ENCODE peak calls at places on chromosomes 16 and 17, in five cellular contexts. O is neuronal stem cell, P is mesenchymal stem cell, H is H9, E is H1. K is an unnamed sample. For H3K79me1, the result is how much of the 10 kb centered on the place peaks cover.

GRCh38 chr16:11175850-11176341 is 80.1 kb downstream of the SOCS1 start:
- DNase-seq in P (no peak), O (no peak), H (no peak), E (no peak), K (no peak)

GRCh38 chr16:81316176-81316496 is 1.4 kb downstream of the GAN start:
- DNase-seq in P (no peak), E (no peak), H (no peak), O (no peak), K (no peak)

GRCh38 chr16:85149776-85150175 is 37.5 kb upstream of the CIBAR2 start:
- DNase-seq in O (no peak), H (no peak), P (no peak), E (no peak), K (no peak)

GRCh38 chr16:81553080-81553813 is 108.6 kb downstream of the CMIP start:
- DNase-seq in P (no peak), E (no peak), H (no peak), O (no peak), K (no peak)

GRCh38 chr17:57671546-57672204 is 73.4 kb downstream of the CCDC182 start:
- DNase-seq in P (peak), H (peak), E (peak), O (peak), K (peak)

GRCh38 chr17:43220511-43221125 is 7.8 kb downstream of the CCDC200 start:
- DNase-seq in O (no peak), E (no peak), P (no peak), H (no peak), K (no peak)

GRCh38 chr16:56932588-56933265 is 785 bp downstream of the HERPUD1 start:
- DNase-seq in E (no peak), H (peak), O (peak), P (peak), K (peak)

GRCh38 chr17:50173335-50173941 is 7.6 kb downstream of the SGCA start:
- DNase-seq in P (peak), H (peak), E (no peak), O (no peak), K (no peak)

GRCh38 chr17:75998327-75998795 is 2.3 kb upstream of the CDK3 start:
- DNase-seq in H (no peak), O (no peak), E (no peak), P (no peak), K (peak)

GRCh38 chr16:49651226-49651625 is 204.7 kb downstream of the ZNF423 start:
- DNase-seq in O (no peak), H (no peak), E (no peak), P (no peak), K (no peak)

GRCh38 chr16:19524866-19525723 is 1.4 kb downstream of the CCP110 start:
- DNase-seq in E (no peak), H (no peak), O (peak), P (peak), K (peak)

GRCh38 chr16:12061336-12062055 is 85.0 kb downstream of the SNX29 start:
- DNase-seq in H (no peak), P (peak), O (no peak), E (no peak), K (peak)

GRCh38 chr16:12215302-12216105 is 239.0 kb downstream of the SNX29 start:
- DNase-seq in E (peak), O (peak), H (peak), P (no peak), K (no peak)

GRCh38 chr16:73414636-73415035 is 366.7 kb upstream of the ZFHX3 start:
- DNase-seq in H (no peak), O (no peak), E (no peak), P (no peak), K (no peak)

GRCh38 chr17:82302991-82303943 is 14.1 kb downstream of the CD7 start:
- DNase-seq in H (no peak), P (no peak), O (no peak), E (no peak), K (no peak)

GRCh38 chr17:8794636-8795035 is 4.5 kb downstream of the MFSD6L start:
- DNase-seq in O (no peak), E (no peak), P (no peak), H (peak), K (no peak)

GRCh38 chr16:20614201-20615141 is 38.3 kb upstream of the ACSM2B start:
- DNase-seq in E (no peak), P (no peak), H (no peak), O (no peak), K (no peak)

GRCh38 chr17:28726396-28726911 is 421 bp upstream of the TLCD1 start:
- DNase-seq in P (peak), H (peak), E (no peak), O (peak), K (peak)

GRCh38 chr17:45440161-45440859 is 7.6 kb upstream of the ARHGAP27 start:
- DNase-seq in H (peak), O (no peak), P (peak), E (no peak), K (peak)

GRCh38 chr16:4641306-4641687 is 16.7 kb downstream of the MGRN1 start:
- DNase-seq in H (no peak), P (no peak), E (no peak), O (no peak), K (no peak)
- H3K79me1 ChIP-seq in H (under half), P (under half), E (under half), O (under half), K (under half)

GRCh38 chr17:1467898-1468492 is 12.0 kb upstream of the CRK start:
- DNase-seq in O (peak), E (no peak), P (peak), H (no peak), K (peak)
- H2BK12ac ChIP-seq in O (peak), E (no peak), P (no peak), H (no peak), K (no peak)

DNA sequence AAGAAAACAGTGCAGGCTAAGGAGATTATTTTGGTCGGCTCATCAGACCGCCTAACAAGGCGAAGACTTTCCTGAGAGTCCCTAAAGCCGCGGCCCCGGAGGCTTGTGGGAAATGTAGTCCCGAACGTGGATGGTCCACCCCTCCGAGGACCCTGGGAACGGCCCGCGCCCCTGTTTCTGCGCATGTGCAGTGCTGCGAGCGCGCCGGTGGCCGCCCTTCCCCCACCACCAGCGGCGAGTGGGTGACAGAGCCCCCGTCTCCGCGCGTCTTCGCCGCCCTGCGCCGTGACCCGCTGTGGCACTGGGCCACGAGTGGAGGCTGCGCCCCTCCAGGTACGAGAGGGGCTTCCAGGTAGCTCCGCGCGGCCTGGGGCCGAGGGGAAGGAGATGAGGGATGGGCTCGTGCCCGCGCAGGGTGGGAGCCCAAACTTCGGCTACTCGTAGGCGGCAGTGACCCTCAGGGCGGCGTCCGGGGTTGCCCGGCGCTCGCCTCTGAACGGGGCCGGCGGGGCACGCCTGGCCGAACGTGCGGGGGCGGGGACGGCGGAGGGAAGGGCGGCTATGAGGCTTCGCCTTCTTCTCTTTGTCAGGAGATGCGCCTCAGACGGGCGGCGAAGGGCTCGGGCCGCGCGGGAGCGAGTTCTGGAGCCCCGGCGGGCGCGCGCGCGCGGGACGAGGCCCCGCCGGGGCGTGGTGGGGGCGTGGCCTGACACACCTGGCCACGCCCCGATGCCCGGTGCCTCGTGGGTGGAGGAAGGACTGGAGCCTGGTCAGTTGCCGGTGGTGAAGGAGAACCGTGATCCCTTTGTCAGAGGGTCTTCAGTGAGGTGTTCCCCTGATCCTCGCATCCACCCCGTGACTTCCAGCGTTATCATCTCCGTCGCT is at the start of gene ZFP1:
- DNase-seq in E (peak), H (peak), O (peak), P (peak), K (peak)
- H3K23ac ChIP-seq in E (no peak), H (no peak), O (peak), P (no peak), K (no peak)

GRCh38 chr17:17710355-17710727 is 29.1 kb downstream of the RAI1 start:
- DNase-seq in P (no peak), H (no peak), E (no peak), O (no peak), K (no peak)

GRCh38 chr17:17708301-17708700 is 27.0 kb downstream of the RAI1 start:
- DNase-seq in E (no peak), H (no peak), P (no peak), O (no peak), K (no peak)

GRCh38 chr17:17708816-17709215 is 27.6 kb downstream of the RAI1 start:
- DNase-seq in E (no peak), O (no peak), P (no peak), H (no peak), K (no peak)

GRCh38 chr17:17710728-17711541 is 29.7 kb downstream of the RAI1 start:
- DNase-seq in P (peak), O (no peak), H (peak), E (no peak), K (no peak)

GRCh38 chr17:17709815-17710321 is 28.6 kb downstream of the RAI1 start:
- DNase-seq in O (no peak), H (no peak), P (no peak), E (no peak), K (no peak)
- H3K79me1 ChIP-seq in O (under half), H (under half), P (under half), E (under half), K (under half)

DNA sequence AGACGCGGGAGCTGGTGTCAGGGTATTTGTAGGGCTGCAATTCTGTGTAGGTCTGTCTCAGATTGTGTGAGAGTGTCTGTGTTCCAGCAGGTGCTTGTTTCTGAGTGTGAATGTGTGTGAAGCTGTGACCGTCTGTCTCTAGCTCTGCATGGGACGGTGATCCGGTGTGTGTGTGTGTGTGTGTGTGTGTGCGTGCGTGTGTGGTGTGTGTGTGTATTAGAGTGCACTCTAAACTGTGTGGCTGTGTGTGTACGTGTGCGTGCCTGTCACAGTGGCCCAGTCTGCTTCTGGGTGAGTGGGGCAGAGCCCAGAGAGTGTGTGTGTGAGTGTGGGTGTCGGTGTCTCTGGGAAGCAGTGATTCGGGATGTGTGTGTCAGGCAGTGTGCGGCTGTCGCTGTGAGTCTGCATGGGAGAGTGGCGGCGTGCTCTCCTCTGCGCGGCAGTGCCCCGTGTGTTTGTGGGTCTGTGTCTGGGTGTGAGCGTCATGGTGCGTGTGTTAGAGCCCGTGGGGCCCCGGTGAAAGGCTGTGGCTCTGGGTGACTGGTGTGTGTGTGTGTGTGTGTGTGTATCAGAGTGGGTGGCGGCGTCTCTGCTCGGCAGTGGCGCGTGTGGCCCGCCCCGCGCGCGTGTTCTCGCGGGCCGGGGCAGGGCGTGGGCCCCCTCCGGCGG is 434 bp upstream of the WSCD1 start:
- DNase-seq in H (no peak), O (no peak), P (peak), E (no peak), K (no peak)
- H2BK12ac ChIP-seq in H (no peak), O (peak), P (peak), E (peak), K (no peak)

GRCh38 chr17:72336026-72336803 is 215.4 kb downstream of the SOX9 start:
- DNase-seq in O (peak), P (peak), H (peak), E (no peak), K (no peak)

GRCh38 chr17:72340836-72341235 is 220.0 kb downstream of the SOX9 start:
- DNase-seq in H (no peak), O (no peak), E (no peak), P (no peak), K (no peak)

GRCh38 chr17:72336804-72337070 is 215.9 kb downstream of the SOX9 start:
- DNase-seq in E (no peak), P (no peak), O (no peak), H (no peak), K (no peak)

GRCh38 chr17:72338304-72338703 is 217.5 kb downstream of the SOX9 start:
- DNase-seq in E (no peak), O (no peak), H (no peak), P (peak), K (no peak)

GRCh38 chr17:72338847-72339790 is 218.3 kb downstream of the SOX9 start:
- DNase-seq in E (no peak), O (no peak), H (no peak), P (peak), K (peak)
- H3K23ac ChIP-seq in E (no peak), O (no peak), H (no peak), P (no peak), K (no peak)

K was measured in trophoblast cell.